ENCODE peak calls at places on chromosomes 6 and 20, in five cellular contexts. One of them, this sample, is unnamed.

GRCh38 chr20:63700199-63701050 is 4.0 kb downstream of the TNFRSF6B start:
- DNase-seq in NT2/D1: no peak
- DNase-seq in HepG2: no peak
- DNase-seq in H1: no peak
- DNase-seq in GM12878: no peak
- DNase-seq in this sample: peak

GRCh38 chr6:167968091-167968490 is 29.4 kb upstream of the KIF25 start:
- DNase-seq in NT2/D1: peak
- DNase-seq in HepG2: peak
- DNase-seq in H1: peak
- DNase-seq in GM12878: no peak
- DNase-seq in this sample: peak

GRCh38 chr6:27668442-27669275 is 195.8 kb upstream of the ZNF184 start:
- DNase-seq in NT2/D1: no peak
- DNase-seq in HepG2: peak
- DNase-seq in H1: peak
- DNase-seq in GM12878: no peak
- DNase-seq in this sample: peak

GRCh38 chr6:26311385-26312095 is 53.5 kb upstream of the BTN3A2 start:
- DNase-seq in NT2/D1: no peak
- DNase-seq in HepG2: peak
- DNase-seq in H1: no peak
- DNase-seq in GM12878: peak
- DNase-seq in this sample: no peak

GRCh38 chr6:147910254-147910653 is 401.8 kb downstream of the SAMD5 start:
- DNase-seq in NT2/D1: no peak
- DNase-seq in HepG2: no peak
- DNase-seq in H1: no peak
- DNase-seq in GM12878: no peak
- DNase-seq in this sample: no peak

GRCh38 chr6:28914941-28915340 is 8.8 kb downstream of the TRIM27 start:
- DNase-seq in NT2/D1: no peak
- DNase-seq in HepG2: no peak
- DNase-seq in H1: no peak
- DNase-seq in GM12878: no peak
- DNase-seq in this sample: no peak

GRCh38 chr6:14542670-14543366 is 425.2 kb downstream of the CD83 start:
- DNase-seq in NT2/D1: no peak
- DNase-seq in HepG2: no peak
- DNase-seq in H1: no peak
- DNase-seq in GM12878: peak
- DNase-seq in this sample: no peak

GRCh38 chr6:38460216-38460615 is 179.5 kb downstream of the BTBD9 start:
- DNase-seq in NT2/D1: no peak
- DNase-seq in HepG2: no peak
- DNase-seq in H1: no peak
- DNase-seq in GM12878: no peak
- DNase-seq in this sample: no peak

GRCh38 chr6:14754636-14755513 is 491.0 kb upstream of the JARID2 start:
- DNase-seq in NT2/D1: no peak
- DNase-seq in HepG2: no peak
- DNase-seq in H1: no peak
- DNase-seq in GM12878: no peak
- DNase-seq in this sample: no peak

GRCh38 chr20:50389437-50389807 is 120.8 kb upstream of the PTPN1 start:
- DNase-seq in NT2/D1: no peak
- DNase-seq in HepG2: peak
- DNase-seq in H1: no peak
- DNase-seq in GM12878: no peak
- DNase-seq in this sample: no peak

GRCh38 chr20:50389808-50390684 is 120.1 kb upstream of the PTPN1 start:
- DNase-seq in NT2/D1: no peak
- DNase-seq in HepG2: peak
- DNase-seq in H1: no peak
- DNase-seq in GM12878: no peak
- DNase-seq in this sample: no peak

GRCh38 chr20:50391444-50392137 is 118.6 kb upstream of the PTPN1 start:
- DNase-seq in NT2/D1: no peak
- DNase-seq in HepG2: no peak
- DNase-seq in H1: no peak
- DNase-seq in GM12878: no peak
- DNase-seq in this sample: no peak

GRCh38 chr20:50392138-50392866 is 117.9 kb upstream of the PTPN1 start:
- DNase-seq in NT2/D1: no peak
- DNase-seq in HepG2: no peak
- DNase-seq in H1: no peak
- DNase-seq in GM12878: no peak
- DNase-seq in this sample: no peak

DNA sequence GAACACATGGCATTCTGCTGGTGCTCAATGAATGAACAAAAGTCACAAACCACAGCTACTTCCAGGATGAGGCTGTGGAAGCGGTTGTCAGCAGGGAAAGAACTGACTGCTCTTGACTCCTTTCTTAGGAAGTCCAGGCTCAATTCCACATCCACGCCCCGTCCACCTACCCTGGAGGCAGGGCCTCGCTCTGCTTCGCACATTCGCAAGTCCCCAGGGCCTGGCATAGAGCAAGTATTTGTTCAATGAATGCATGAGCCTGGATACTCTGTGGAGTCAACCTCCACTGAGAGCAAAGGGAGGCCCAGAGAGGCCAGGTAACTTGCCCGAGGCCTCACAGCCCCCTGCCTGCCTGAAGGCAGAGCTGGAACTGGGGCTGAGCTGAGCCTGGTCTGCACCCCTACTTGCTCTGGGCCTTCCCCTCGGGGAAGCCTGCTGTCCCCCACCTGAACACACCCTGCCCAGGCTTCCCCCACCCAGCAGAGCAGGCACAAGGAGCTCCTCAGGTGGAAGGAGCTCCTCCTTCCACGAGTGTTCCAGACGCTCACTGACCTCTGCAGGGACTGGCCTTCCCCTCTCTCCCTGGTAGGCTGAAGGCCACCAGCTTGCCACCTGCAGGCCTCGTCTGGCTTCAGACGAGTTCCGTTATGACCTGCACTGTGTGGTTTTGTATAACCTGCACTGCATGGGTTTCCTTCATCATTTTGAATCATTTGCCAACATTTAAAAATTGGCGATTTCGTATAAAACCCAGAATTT is 119.3 kb upstream of the PTPN1 start:
- DNase-seq in NT2/D1: no peak
- DNase-seq in HepG2: no peak
- DNase-seq in H1: no peak
- DNase-seq in GM12878: no peak
- DNase-seq in this sample: no peak
- TF ChIP-seq SUZ12 in NT2/D1: no peak
- TF ChIP-seq SUZ12 in HepG2: no peak
- TF ChIP-seq SUZ12 in H1: no peak
- TF ChIP-seq SUZ12 in GM12878: no peak
- TF ChIP-seq SUZ12 in this sample: no peak

DNA sequence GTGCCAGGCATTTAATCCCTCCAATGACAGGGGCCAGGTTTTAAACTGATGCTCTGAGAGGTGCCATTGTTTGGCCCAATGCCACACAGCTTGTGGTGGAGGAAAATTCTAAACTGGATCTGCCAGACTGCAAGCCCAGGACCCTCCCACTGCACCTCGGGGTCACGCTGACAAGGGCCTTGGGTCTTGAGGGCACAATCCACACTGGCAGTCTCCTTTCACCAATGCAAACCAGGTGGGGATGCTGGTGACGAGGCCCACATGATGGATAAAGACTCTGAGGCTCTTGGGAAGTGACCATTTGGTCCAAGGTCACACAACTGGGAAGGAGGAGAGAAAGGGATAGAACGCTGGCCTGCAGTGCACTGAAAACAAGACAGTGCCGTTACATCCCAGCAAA is 14.7 kb downstream of the ANKRD60 start:
- DNase-seq in NT2/D1: no peak
- DNase-seq in HepG2: no peak
- DNase-seq in H1: no peak
- DNase-seq in GM12878: no peak
- DNase-seq in this sample: no peak
- TF ChIP-seq SUZ12 in NT2/D1: no peak
- TF ChIP-seq SUZ12 in HepG2: no peak
- TF ChIP-seq SUZ12 in H1: no peak
- TF ChIP-seq SUZ12 in GM12878: no peak
- TF ChIP-seq SUZ12 in this sample: no peak

GRCh38 chr6:56475736-56476457 is 166.8 kb downstream of the DST start:
- DNase-seq in NT2/D1: no peak
- DNase-seq in HepG2: peak
- DNase-seq in H1: no peak
- DNase-seq in GM12878: no peak
- DNase-seq in this sample: no peak
- TF ChIP-seq SUZ12 in NT2/D1: no peak
- TF ChIP-seq SUZ12 in HepG2: no peak
- TF ChIP-seq SUZ12 in H1: no peak
- TF ChIP-seq SUZ12 in GM12878: no peak
- TF ChIP-seq SUZ12 in this sample: no peak

GRCh38 chr6:157622427-157622826 is 200.6 kb upstream of the SNX9 start:
- DNase-seq in NT2/D1: no peak
- DNase-seq in HepG2: no peak
- DNase-seq in H1: no peak
- DNase-seq in GM12878: no peak
- DNase-seq in this sample: no peak
- TF ChIP-seq SUZ12 in NT2/D1: no peak
- TF ChIP-seq SUZ12 in HepG2: no peak
- TF ChIP-seq SUZ12 in H1: no peak
- TF ChIP-seq SUZ12 in GM12878: no peak
- TF ChIP-seq SUZ12 in this sample: no peak

GRCh38 chr6:143023695-143024094 is 37.0 kb upstream of the AIG1 start:
- DNase-seq in NT2/D1: no peak
- DNase-seq in HepG2: no peak
- DNase-seq in H1: no peak
- DNase-seq in GM12878: no peak
- DNase-seq in this sample: no peak
- TF ChIP-seq SUZ12 in NT2/D1: no peak
- TF ChIP-seq SUZ12 in HepG2: no peak
- TF ChIP-seq SUZ12 in H1: no peak
- TF ChIP-seq SUZ12 in GM12878: no peak
- TF ChIP-seq SUZ12 in this sample: no peak

DNA sequence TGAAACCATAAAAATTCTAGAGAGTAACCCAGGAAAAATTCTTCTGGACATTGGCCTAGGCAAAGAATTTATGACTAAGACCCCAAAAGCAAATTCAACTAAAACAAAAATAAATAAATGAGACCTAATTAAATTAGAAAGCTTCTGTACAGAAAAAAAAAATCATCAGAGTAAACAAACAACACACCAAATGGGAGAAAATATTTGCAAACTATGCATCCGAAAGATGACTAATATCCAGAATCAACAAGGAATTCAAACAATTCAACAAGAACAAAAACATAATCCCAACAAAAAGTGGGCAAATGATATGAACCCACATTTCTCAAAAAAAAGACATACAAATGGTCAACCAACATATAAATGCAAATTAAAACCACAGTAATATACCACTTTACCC is 242.6 kb upstream of the CDYL start:
- DNase-seq in NT2/D1: no peak
- DNase-seq in HepG2: no peak
- DNase-seq in H1: no peak
- DNase-seq in GM12878: no peak
- DNase-seq in this sample: no peak
- TF ChIP-seq SUZ12 in NT2/D1: no peak
- TF ChIP-seq SUZ12 in HepG2: no peak
- TF ChIP-seq SUZ12 in H1: no peak
- TF ChIP-seq SUZ12 in GM12878: no peak
- TF ChIP-seq SUZ12 in this sample: no peak

This sample was measured in HEK293T.